ENCODE peak calls at places on chromosomes 6 and 20, in five cellular contexts. U is HCT116, V is endothelial cell of umbilical vein, R is prostate gland, J is breast epithelium. Q is an unnamed sample.
A peak's percentile ranks its signal among the peaks of the same experiment; 100 is the strongest.

GRCh38 chr6:99592900-99593299 is 13.7 kb upstream of the PRDM13 start:
- DNase-seq in R (no peak), U (no peak), V (no peak), J (no peak), Q (no peak)

GRCh38 chr6:125197795-125198269 is 44.3 kb downstream of the TPD52L1 start:
- DNase-seq in J (peak; percentile 64), R (peak; percentile 59), U (peak; percentile 49), V (peak; percentile 62), Q (no peak)

GRCh38 chr6:132919028-132919427 is 104.7 kb downstream of the RPS12 start:
- DNase-seq in U (no peak), J (no peak), R (no peak), V (peak; percentile 90), Q (no peak)

GRCh38 chr6:137704802-137705165 is 162.3 kb upstream of the TNFAIP3 start:
- DNase-seq in V (no peak), R (no peak), U (no peak), J (no peak), Q (no peak)

GRCh38 chr6:70413829-70414494 is 654 bp downstream of the FAM135A start:
- DNase-seq in J (no peak), V (peak; percentile 38), R (no peak), U (no peak), Q (no peak)

GRCh38 chr20:35956616-35957015 is 2.3 kb upstream of the SCAND1 start:
- DNase-seq in V (no peak), J (no peak), R (no peak), U (no peak), Q (peak; percentile 39)

GRCh38 chr20:38806855-38807655 is 1.6 kb downstream of the PPP1R16B start:
- DNase-seq in J (no peak), R (no peak), U (no peak), V (peak; percentile 28), Q (peak; percentile 13)

GRCh38 chr20:13788167-13788834 is 3.5 kb downstream of the NDUFAF5 start:
- DNase-seq in R (peak; percentile 12), U (peak; percentile 65), V (peak; percentile 67), J (no peak), Q (peak; percentile 55)

GRCh38 chr6:115891111-115891669 is 169.5 kb downstream of the FRK start:
- DNase-seq in V (no peak), R (no peak), U (peak; percentile 15), J (no peak), Q (no peak)

GRCh38 chr6:55969501-55969900 is 94.1 kb upstream of the BMP5 start:
- DNase-seq in J (no peak), R (no peak), V (no peak), U (no peak), Q (no peak)

GRCh38 chr6:84623956-84624680 is 140.3 kb downstream of the TBX18 start:
- DNase-seq in R (no peak), V (peak; percentile 70), J (no peak), U (no peak), Q (no peak)

GRCh38 chr6:35490821-35491557 is 5.9 kb downstream of the TEAD3 start:
- DNase-seq in V (no peak), R (no peak), J (no peak), U (no peak), Q (no peak)

GRCh38 chr6:35488517-35488862 is 8.4 kb downstream of the TEAD3 start:
- DNase-seq in U (no peak), R (no peak), V (no peak), J (no peak), Q (no peak)

GRCh38 chr6:35489995-35490791 is 6.7 kb downstream of the TEAD3 start:
- DNase-seq in J (peak; percentile 70), R (peak; percentile 75), V (no peak), U (no peak), Q (peak; percentile 94)

GRCh38 chr6:35487653-35488516 is 9.0 kb downstream of the TEAD3 start:
- DNase-seq in V (no peak), R (peak; percentile 86), J (peak; percentile 80), U (no peak), Q (no peak)

DNA sequence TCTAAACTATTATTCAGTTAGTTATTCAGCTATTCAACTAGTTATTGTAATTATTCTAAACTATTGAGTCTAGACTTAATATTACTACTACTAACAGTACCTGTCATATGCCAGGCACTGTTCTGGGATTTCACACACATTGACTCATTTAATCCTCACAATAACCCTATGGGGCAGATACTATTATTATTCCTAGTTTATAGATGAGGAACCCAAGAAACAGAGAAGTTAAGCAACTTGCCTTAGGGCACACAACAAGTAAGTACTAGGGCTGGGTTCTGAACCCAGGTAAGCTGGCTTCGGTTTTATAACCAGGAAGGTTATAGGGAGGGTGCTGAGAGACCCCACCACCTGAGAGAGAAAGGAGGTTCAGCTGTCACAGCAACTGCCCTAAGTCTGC is 7.8 kb downstream of the TEAD3 start:
- DNase-seq in R (no peak), J (no peak), V (no peak), U (no peak), Q (no peak)
- H3K4me1 ChIP-seq in R (peaks cover 60% of the 10 kb centered on the region), J (peaks cover 34% of the 10 kb centered on the region), V (no peaks in the 10 kb centered on the region), U (peaks cover 88% of the 10 kb centered on the region), Q (peaks cover 78% of the 10 kb centered on the region)

GRCh38 chr20:63310265-63310971 is 17.4 kb downstream of the COL20A1 start:
- DNase-seq in U (no peak), J (no peak), V (no peak), R (no peak), Q (peak; percentile 78)
- H3K27me3 ChIP-seq in U (no peaks in the 10 kb centered on the region), J (peaks cover 71% of the 10 kb centered on the region), V (no peaks in the 10 kb centered on the region), R (peaks cover 31% of the 10 kb centered on the region), Q (no peaks in the 10 kb centered on the region)

GRCh38 chr20:478949-479429 is 16.7 kb upstream of the TBC1D20 start:
- DNase-seq in U (peak; percentile 41), J (no peak), R (peak; percentile 39), V (peak; percentile 70), Q (no peak)
- TF ChIP-seq POLR2AphosphoS5 in U (no peak), J (no peak), R (no peak), V (no peak), Q (no peak)

GRCh38 chr20:50322703-50323131 is 132.1 kb downstream of the CEBPB start:
- DNase-seq in J (no peak), V (no peak), U (no peak), R (no peak), Q (no peak)
- H3K4me1 ChIP-seq in J (peaks cover 9% of the 10 kb centered on the region), V (no peaks in the 10 kb centered on the region), U (peaks cover 29% of the 10 kb centered on the region), R (no peaks in the 10 kb centered on the region), Q (peaks cover 9% of the 10 kb centered on the region)

GRCh38 chr20:63025534-63026331 is 19.0 kb upstream of the BHLHE23 start:
- DNase-seq in V (no peak), J (no peak), R (no peak), U (no peak), Q (peak; percentile 78)
- H3K27me3 ChIP-seq in V (peaks cover 32% of the 10 kb centered on the region), J (peaks cover 93% of the 10 kb centered on the region), R (peaks cover 35% of the 10 kb centered on the region), U (peaks cover 12% of the 10 kb centered on the region), Q (peaks cover 26% of the 10 kb centered on the region)

GRCh38 chr20:3042621-3043020 is 801 bp upstream of the GNRH2 start:
- DNase-seq in V (no peak), J (no peak), R (no peak), U (no peak), Q (no peak)
- TF ChIP-seq POLR2AphosphoS5 in V (no peak), J (no peak), R (no peak), U (no peak), Q (no peak)

GRCh38 chr6:63636516-63636968 is 940 bp downstream of the PHF3 start:
- DNase-seq in R (peak; percentile 74), U (peak; percentile 13), V (peak; percentile 65), J (no peak), Q (peak; percentile 39)
- H3K4me1 ChIP-seq in R (peaks cover 6% of the 10 kb centered on the region), U (peaks cover 22% of the 10 kb centered on the region), V (peaks cover 14% of the 10 kb centered on the region), J (no peaks in the 10 kb centered on the region), Q (peaks cover 33% of the 10 kb centered on the region)